ENCODE peak calls at places on chromosomes 11 and 22, in nine cellular contexts. Q is neural progenitor cell; Z is CD8-positive, alpha-beta T cell; B is PC-3; N is IMR-90; K is dorsolateral prefrontal cortex; F is left ventricle myocardium inferior; M is adrenal gland; S is tibial artery. I is an unnamed sample.

GRCh38 chr22:50687829-50688228 is 15.2 kb downstream of the SHANK3 start:
- DNase-seq in Q (no peak), B (no peak), S (no peak), N (no peak), Z (no peak), M (no peak), K (no peak), F (no peak), I (no peak)

GRCh38 chr22:38177044-38177443 is 4.6 kb downstream of the PLA2G6 start:
- DNase-seq in B (no peak), S (no peak), Q (no peak), Z (peak; percentile 22), N (no peak), M (no peak), K (no peak), F (no peak), I (no peak)

GRCh38 chr11:126212089-126212660 is 593 bp downstream of the FAM118B start:
- DNase-seq in M (no peak), Q (peak; percentile 16), F (no peak), S (no peak), Z (no peak), K (no peak), B (peak; percentile 13), N (peak; percentile 24), I (no peak)

GRCh38 chr11:6333112-6333511 is 12.8 kb upstream of the CAVIN3 start:
- DNase-seq in Q (no peak), F (no peak), N (peak; percentile 46), M (no peak), K (no peak), B (no peak), S (no peak), Z (no peak), I (no peak)

GRCh38 chr11:119863811-119864601 is 135.0 kb upstream of the NECTIN1 start:
- DNase-seq in K (no peak), N (no peak), Q (peak; percentile 16), F (no peak), Z (no peak), B (no peak), S (no peak), M (no peak), I (no peak)

GRCh38 chr11:60307507-60308195 is 19.4 kb upstream of the MS4A6E start:
- DNase-seq in N (no peak), F (no peak), M (no peak), S (no peak), Q (no peak), Z (no peak), K (no peak), B (no peak), I (no peak)

GRCh38 chr11:26442131-26442530 is 110.2 kb downstream of the ANO3 start:
- DNase-seq in K (no peak), F (no peak), Q (no peak), N (peak; percentile 17), Z (no peak), M (no peak), S (no peak), B (peak; percentile 28), I (peak; percentile 2)

GRCh38 chr11:12053606-12054361 is 45.4 kb upstream of the DKK3 start:
- DNase-seq in S (peak; percentile 60), B (no peak), F (no peak), N (peak; percentile 51), K (no peak), M (no peak), Q (no peak), Z (no peak), I (no peak)

GRCh38 chr11:64803163-64803845 is at the start of gene MAP4K2:
- DNase-seq in F (peak; percentile 91), B (peak; percentile 93), N (peak; percentile 68), Q (peak; percentile 97), S (peak; percentile 95), K (peak; percentile 77), Z (peak; percentile 86), M (peak; percentile 89), I (peak; percentile 93)

GRCh38 chr22:30859714-30860095 is 108.9 kb downstream of the MORC2 start:
- DNase-seq in S (no peak), F (no peak), B (no peak), N (no peak), Z (no peak), K (no peak), M (no peak), Q (no peak), I (no peak)

GRCh38 chr22:22201185-22201924 is 43.2 kb upstream of the VPREB1 start:
- DNase-seq in S (no peak), F (peak; percentile 58), B (peak; percentile 18), Q (peak; percentile 49), Z (peak; percentile 59), M (no peak), K (no peak), N (peak; percentile 24), I (peak; percentile 23)

GRCh38 chr11:61611309-61611708 is 30.4 kb upstream of the SYT7 start:
- DNase-seq in Z (no peak), S (no peak), F (no peak), N (no peak), K (no peak), Q (peak; percentile 42), M (no peak), B (no peak), I (no peak)

GRCh38 chr11:61609000-61609969 is 28.4 kb upstream of the SYT7 start:
- DNase-seq in F (no peak), Z (no peak), S (no peak), N (no peak), M (no peak), B (peak; percentile 62), K (no peak), Q (peak; percentile 43), I (no peak)

GRCh38 chr11:61607920-61608599 is 27.2 kb upstream of the SYT7 start:
- DNase-seq in Z (no peak), K (no peak), F (no peak), S (no peak), Q (no peak), B (no peak), N (no peak), M (no peak), I (no peak)

GRCh38 chr11:61610905-61611304 is 30.0 kb upstream of the SYT7 start:
- DNase-seq in Z (no peak), M (no peak), K (no peak), N (no peak), F (peak; percentile 69), B (no peak), S (no peak), Q (no peak), I (no peak)

GRCh38 chr11:61609970-61610347 is 29.1 kb upstream of the SYT7 start:
- DNase-seq in B (peak; percentile 28), Q (peak; percentile 64), F (no peak), N (no peak), S (no peak), K (no peak), M (no peak), Z (no peak), I (no peak)
- TF ChIP-seq CTCF in B (peak; percentile 43), Q (peak; percentile 40), F (peak; percentile 35), N (peak; percentile 26), S (no peak), K (no peak), M (no peak), Z (no peak), I (no peak)

GRCh38 chr11:118434553-118435232 is 1.6 kb upstream of the KMT2A start:
- DNase-seq in S (peak; percentile 35), Q (peak; percentile 77), K (no peak), N (peak; percentile 40), M (peak; percentile 44), Z (peak; percentile 50), F (peak; percentile 19), B (peak; percentile 49), I (peak; percentile 20)

GRCh38 chr11:118434123-118434552 is 2.2 kb upstream of the KMT2A start:
- DNase-seq in M (no peak), Q (no peak), F (no peak), S (no peak), B (no peak), Z (no peak), N (peak; percentile 48), K (no peak), I (no peak)

GRCh38 chr11:118435893-118436624 is at the start of gene KMT2A:
- DNase-seq in N (peak; percentile 95), B (peak; percentile 99), M (peak; percentile 100), K (peak; percentile 91), Z (peak; percentile 94), S (peak; percentile 96), F (peak; percentile 99), Q (peak; percentile 99), I (peak; percentile 93)

GRCh38 chr11:118436639-118437045 is 350 bp downstream of the KMT2A start:
- DNase-seq in Q (no peak), S (peak; percentile 21), N (peak; percentile 21), B (peak; percentile 15), Z (peak; percentile 62), M (no peak), K (no peak), F (no peak), I (peak; percentile 37)

DNA sequence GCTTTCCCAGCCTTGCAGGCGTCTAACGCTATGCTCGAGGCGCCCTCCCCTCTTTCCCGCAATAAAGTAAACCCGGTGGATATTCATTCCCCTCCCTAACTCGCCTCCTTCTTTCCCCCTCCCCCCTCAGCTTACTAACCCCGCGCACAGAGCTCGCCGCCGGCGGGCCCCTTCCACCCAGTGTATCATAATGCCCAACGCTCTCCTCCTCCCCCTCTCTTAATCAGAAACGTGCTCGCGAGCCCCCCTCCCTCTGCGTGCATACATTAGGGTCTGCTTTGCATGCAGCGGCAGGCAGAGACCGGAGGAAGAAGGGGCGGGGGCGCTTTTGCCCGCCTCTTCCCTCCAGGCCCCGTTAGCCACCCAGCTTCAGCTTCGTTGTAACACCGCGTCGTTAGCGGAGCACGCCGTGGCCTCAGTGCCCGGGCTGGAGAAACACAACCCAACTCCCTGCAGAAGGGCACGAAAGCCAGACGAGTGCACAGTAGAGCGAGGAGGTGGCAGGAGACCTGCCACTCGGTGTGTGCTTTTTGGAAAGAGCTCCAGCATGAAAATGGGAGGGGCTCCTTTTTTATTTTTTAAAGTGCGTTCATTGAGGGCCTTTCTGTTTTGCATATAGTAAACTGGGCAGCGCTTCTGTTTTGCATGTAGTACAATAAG is 929 bp upstream of the KMT2A start:
- DNase-seq in M (peak; percentile 52), B (peak; percentile 54), F (peak; percentile 46), S (peak; percentile 31), N (peak; percentile 20), K (peak; percentile 36), Q (peak; percentile 96), Z (peak; percentile 57), I (peak; percentile 37)
- H3K27ac ChIP-seq in M (peak overlapping the region; percentile 98), B (peak overlapping the region; percentile 57), F (peak overlapping the region; percentile 91), S (peak overlapping the region; percentile 99), N (peak overlapping the region; percentile 95), K (peak overlapping the region; percentile 96), Q (peak overlapping the region; percentile 77), Z (peak overlapping the region; percentile 71), I (peak overlapping the region; percentile 96)

GRCh38 chr11:20035701-20036601 is 124.3 kb downstream of the DBX1 start:
- DNase-seq in K (no peak), M (no peak), Z (no peak), S (peak; percentile 43), N (peak; percentile 99), Q (no peak), B (peak; percentile 95), F (no peak), I (peak; percentile 93)
- TF ChIP-seq CTCF in K (no peak), M (no peak), Z (no peak), S (no peak), N (no peak), Q (no peak), B (peak; percentile 31), F (no peak), I (no peak)

DNA sequence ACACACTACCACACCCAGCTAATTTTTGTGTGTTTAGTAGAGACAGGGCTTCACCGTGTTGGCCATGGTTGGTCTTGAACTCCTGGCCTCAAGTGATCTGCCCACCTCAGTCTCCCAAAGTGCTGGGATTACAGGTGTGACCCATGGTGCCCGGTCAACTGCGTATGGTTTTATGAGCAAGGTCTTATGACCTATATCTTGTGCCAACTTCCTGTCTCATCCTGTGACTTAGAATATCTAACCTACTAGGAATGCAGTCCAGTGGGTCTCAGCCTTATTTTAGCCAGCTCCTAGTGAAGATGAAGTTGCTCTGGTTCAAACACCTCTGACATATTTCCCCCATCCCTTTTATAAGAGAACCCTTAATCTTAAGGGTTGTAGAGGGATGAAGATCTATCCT is 66.1 kb upstream of the OR5AN1 start:
- DNase-seq in N (no peak), F (no peak), K (no peak), Q (no peak), Z (no peak), M (no peak), B (peak; percentile 64), S (no peak), I (no peak)
- H3K27ac ChIP-seq in N (no peak overlapping the region), F (no peak overlapping the region), K (no peak overlapping the region), Q (no peak overlapping the region), Z (no peak overlapping the region), M (no peak overlapping the region), B (no peak overlapping the region), S (no peak overlapping the region), I (no peak overlapping the region)